ENCODE peak calls at places on chromosomes 4 and X, in ten cellular contexts. Q, Z, L, X, S, R, I, D, J and B are unnamed samples.
A peak's percentile ranks its signal among the peaks of the same experiment; 100 is the strongest.

GRCh38 chr4:139749313-139749712 is 83.7 kb downstream of the MGST2 start:
- DNase-seq in Q (no peak), Z (no peak), L (no peak), X (no peak), S (no peak), R (peak; percentile 42), I (no peak), D (no peak), J (no peak), B (peak; percentile 21)

GRCh38 chr4:18039113-18039512 is 17.6 kb upstream of the LCORL start:
- DNase-seq in Q (no peak), Z (no peak), L (no peak), X (no peak), S (no peak), R (no peak), I (peak; percentile 11), D (no peak), J (peak; percentile 64), B (peak; percentile 60)

GRCh38 chr4:15162465-15163283 is 160.4 kb downstream of the CPEB2 start:
- DNase-seq in Q (peak; percentile 19), Z (no peak), L (no peak), X (peak; percentile 56), S (no peak), R (peak; percentile 76), I (peak; percentile 58), D (no peak), J (no peak), B (peak; percentile 53)

GRCh38 chrX:112043997-112044396 is 38.6 kb downstream of the TRPC5 start:
- DNase-seq in Q (peak; percentile 31), Z (no peak), L (no peak), X (peak; percentile 17), S (no peak), R (peak; percentile 33), I (peak; percentile 1), D (no peak), J (no peak), B (peak; percentile 13)

GRCh38 chr4:150140774-150141400 is 62.6 kb downstream of the DCLK2 start:
- DNase-seq in Q (no peak), Z (no peak), L (no peak), X (no peak), S (no peak), R (no peak), I (peak; percentile 77), D (no peak), J (peak; percentile 60), B (no peak)

GRCh38 chr4:173301518-173302201 is 32.5 kb downstream of the HMGB2 start:
- DNase-seq in Q (peak; percentile 13), Z (no peak), L (no peak), X (peak; percentile 41), S (no peak), R (peak; percentile 66), I (peak; percentile 60), D (no peak), J (no peak), B (peak; percentile 63)

GRCh38 chr4:186202490-186203140 is 11.2 kb downstream of the CYP4V2 start:
- DNase-seq in Q (no peak), Z (no peak), L (no peak), X (no peak), S (no peak), R (no peak), I (no peak), D (no peak), J (no peak), B (no peak)

GRCh38 chr4:6245246-6246169 is 24.1 kb upstream of the WFS1 start:
- DNase-seq in Q (no peak), Z (no peak), L (no peak), X (no peak), S (peak; percentile 66), R (no peak), I (no peak), D (peak; percentile 77), J (no peak), B (no peak)

GRCh38 chr4:96736352-96736889 is 896.5 kb downstream of the PDHA2 start:
- DNase-seq in Q (peak; percentile 97), Z (no peak), L (no peak), X (no peak), S (no peak), R (no peak), I (no peak), D (no peak), J (peak; percentile 26), B (no peak)

GRCh38 chrX:24396930-24397277 is 36.5 kb downstream of the SUPT20HL1 start:
- DNase-seq in Q (no peak), Z (no peak), L (no peak), X (no peak), S (no peak), R (no peak), I (no peak), D (no peak), J (no peak), B (no peak)

GRCh38 chrX:115503099-115503498 is 57.9 kb upstream of the PLS3 start:
- DNase-seq in Q (no peak), Z (no peak), L (no peak), X (peak; percentile 48), S (no peak), R (no peak), I (no peak), D (no peak), J (no peak), B (no peak)

GRCh38 chr4:10030946-10031662 is 9.8 kb upstream of the SLC2A9 start:
- DNase-seq in Q (no peak), Z (no peak), L (no peak), X (no peak), S (no peak), R (no peak), I (no peak), D (no peak), J (no peak), B (no peak)

GRCh38 chr4:60794372-60794771 is 405.8 kb upstream of the ADGRL3 start:
- DNase-seq in Q (no peak), Z (no peak), L (no peak), X (no peak), S (no peak), R (no peak), I (no peak), D (no peak), J (no peak), B (no peak)

GRCh38 chr4:22532896-22533295 is 17.0 kb upstream of the ADGRA3 start:
- DNase-seq in Q (no peak), Z (no peak), L (no peak), X (no peak), S (no peak), R (no peak), I (no peak), D (no peak), J (peak; percentile 6), B (no peak)

GRCh38 chrX:70525733-70526132 is 81.1 kb downstream of the DLG3 start:
- DNase-seq in Q (no peak), Z (peak; percentile 40), L (no peak), X (no peak), S (no peak), R (no peak), I (no peak), D (no peak), J (no peak), B (no peak)

GRCh38 chr4:119040261-119040660 is 95.4 kb upstream of the MYOZ2 start:
- DNase-seq in Q (no peak), Z (no peak), L (no peak), X (no peak), S (no peak), R (no peak), I (no peak), D (no peak), J (no peak), B (no peak)

GRCh38 chrX:308821-309520 is 9.6 kb downstream of the GTPBP6 start:
- DNase-seq in Q (no peak), Z (peak; percentile 18), L (no peak), X (no peak), S (no peak), R (no peak), I (no peak), D (no peak), J (no peak), B (no peak)

GRCh38 chr4:37827030-37827705 is 682 bp downstream of the PGM2 start:
- DNase-seq in Q (peak; percentile 44), Z (no peak), L (no peak), X (peak; percentile 28), S (no peak), R (peak; percentile 30), I (peak; percentile 68), D (peak; percentile 35), J (peak; percentile 65), B (peak; percentile 56)

GRCh38 chrX:39196192-39197102 is 395.2 kb downstream of the MID1IP1 start:
- DNase-seq in Q (no peak), Z (no peak), L (no peak), X (peak; percentile 91), S (no peak), R (peak; percentile 37), I (peak; percentile 24), D (no peak), J (peak; percentile 72), B (peak; percentile 90)

GRCh38 chrX:56978172-56978571 is 17.2 kb downstream of the SPIN3 start:
- DNase-seq in Q (peak; percentile 62), Z (no peak), L (no peak), X (peak; percentile 61), S (peak; percentile 0), R (peak; percentile 46), I (peak; percentile 47), D (no peak), J (peak; percentile 63), B (peak; percentile 54)

GRCh38 chrX:1041051-1041450 is 171.4 kb downstream of the CRLF2 start:
- DNase-seq in Q (no peak), Z (no peak), L (no peak), X (no peak), S (no peak), R (no peak), I (no peak), D (no peak), J (no peak), B (no peak)

GRCh38 chrX:70062961-70063550 is 799 bp downstream of the OTUD6A start:
- DNase-seq in Q (no peak), Z (no peak), L (no peak), X (no peak), S (no peak), R (no peak), I (no peak), D (no peak), J (no peak), B (no peak)

GRCh38 chr4:42844422-42844821 is 48.1 kb upstream of the GRXCR1 start:
- DNase-seq in Q (no peak), Z (no peak), L (no peak), X (no peak), S (no peak), R (no peak), I (no peak), D (no peak), J (no peak), B (no peak)

GRCh38 chr4:109816082-109816442 is 500 bp downstream of the GAR1 start:
- DNase-seq in Q (no peak), Z (peak; percentile 52), L (no peak), X (peak; percentile 29), S (no peak), R (no peak), I (peak; percentile 22), D (no peak), J (peak; percentile 9), B (peak; percentile 45)

GRCh38 chrX:119734897-119735339 is 23.5 kb upstream of the SOWAHD start:
- DNase-seq in Q (no peak), Z (peak; percentile 25), L (no peak), X (no peak), S (peak; percentile 41), R (no peak), I (no peak), D (peak; percentile 51), J (no peak), B (no peak)

GRCh38 chr4:91099666-91100065 is 972.5 kb downstream of the CCSER1 start:
- DNase-seq in Q (peak; percentile 49), Z (no peak), L (no peak), X (no peak), S (no peak), R (no peak), I (no peak), D (no peak), J (no peak), B (no peak)

GRCh38 chr4:105896984-105897760 is 1.9 kb downstream of the NPNT start:
- DNase-seq in Q (no peak), Z (no peak), L (no peak), X (no peak), S (no peak), R (peak; percentile 6), I (no peak), D (no peak), J (peak; percentile 2), B (no peak)

GRCh38 chrX:50152421-50152820 is 48.4 kb downstream of the AKAP4 start:
- DNase-seq in Q (no peak), Z (no peak), L (no peak), X (no peak), S (no peak), R (no peak), I (no peak), D (no peak), J (no peak), B (no peak)